ENCODE peak calls at places on chromosomes 1 and 21, in seven cellular contexts. Z is NCI-H1105, H is brain microvascular endothelial cell, L is T follicular helper cell, K is NCI-H446, U is PC-3, I is nucleus accumbens. P is an unnamed sample.
A peak's percentile ranks its signal among the peaks of the same experiment; 100 is the strongest.

GRCh38 chr1:43235451-43236121 is 34.2 kb upstream of the TMEM125 start:
- DNase-seq in Z (no peak), H (no peak), L (no peak), K (no peak), U (peak; percentile 21), I (no peak), P (no peak)

GRCh38 chr1:39898648-39899603 is 2.8 kb downstream of the MYCL start:
- DNase-seq in Z (peak; percentile 65), H (peak; percentile 73), L (no peak), K (peak; percentile 12), U (peak; percentile 47), I (no peak), P (no peak)

GRCh38 chr1:236522937-236523703 is 662 bp upstream of the LGALS8 start:
- DNase-seq in Z (no peak), H (no peak), L (no peak), K (no peak), U (peak; percentile 18), I (no peak), P (no peak)

GRCh38 chr1:86155807-86156561 is 588 bp downstream of the COL24A1 start:
- DNase-seq in Z (peak; percentile 30), H (no peak), L (no peak), K (no peak), U (no peak), I (no peak), P (no peak)

GRCh38 chr1:40422630-40423263 is 27.5 kb upstream of the ZFP69B start:
- DNase-seq in Z (no peak), H (no peak), L (no peak), K (no peak), U (no peak), I (no peak), P (no peak)

GRCh38 chr21:44952116-44952928 is 12.5 kb downstream of the SLX9 start:
- DNase-seq in Z (no peak), H (no peak), L (no peak), K (no peak), U (no peak), I (no peak), P (no peak)

GRCh38 chr1:47930215-47930885 is 66.8 kb downstream of the TRABD2B start:
- DNase-seq in Z (no peak), H (no peak), L (no peak), K (no peak), U (no peak), I (no peak), P (no peak)

GRCh38 chr1:154398678-154399077 is 6.5 kb upstream of the IL6R start:
- DNase-seq in Z (no peak), H (no peak), L (no peak), K (no peak), U (no peak), I (no peak), P (no peak)

GRCh38 chr1:56074357-56074717 is 505.0 kb downstream of the PLPP3 start:
- DNase-seq in Z (no peak), H (no peak), L (no peak), K (no peak), U (no peak), I (no peak), P (no peak)

GRCh38 chr1:162357681-162358266 is 18.9 kb downstream of the SPATA46 start:
- DNase-seq in Z (no peak), H (peak; percentile 33), L (no peak), K (peak; percentile 8), U (peak; percentile 75), I (no peak), P (peak; percentile 5)

GRCh38 chr1:172623748-172624147 is 35.2 kb upstream of the FASLG start:
- DNase-seq in Z (no peak), H (no peak), L (no peak), K (no peak), U (no peak), I (no peak), P (no peak)

GRCh38 chr1:33424610-33425009 is 6.3 kb downstream of the PHC2 start:
- DNase-seq in Z (no peak), H (peak; percentile 50), L (no peak), K (no peak), U (no peak), I (no peak), P (no peak)

GRCh38 chr1:224676613-224677012 is 60.5 kb downstream of the CNIH3 start:
- DNase-seq in Z (no peak), H (no peak), L (no peak), K (no peak), U (no peak), I (no peak), P (no peak)

GRCh38 chr1:204241050-204241449 is 27.3 kb upstream of the GOLT1A start:
- DNase-seq in Z (no peak), H (no peak), L (no peak), K (no peak), U (no peak), I (no peak), P (no peak)

GRCh38 chr1:64042331-64043100 is 160.9 kb upstream of the UBE2U start:
- DNase-seq in Z (no peak), H (peak; percentile 98), L (no peak), K (peak; percentile 76), U (peak; percentile 96), I (no peak), P (no peak)

GRCh38 chr1:94020764-94021579 is 100.0 kb downstream of the ABCA4 start:
- DNase-seq in Z (no peak), H (peak; percentile 83), L (no peak), K (no peak), U (peak; percentile 41), I (no peak), P (no peak)

P was measured in foreskin melanocyte.